ENCODE peak calls at places on chromosomes 5 and 9, in five cellular contexts. One of them, this sample, is unnamed.
A peak's percentile ranks its signal among the peaks of the same experiment; 100 is the strongest.

GRCh38 chr9:136438548-136438908 is 1.1 kb downstream of the INPP5E start:
- DNase-seq in ovary: no peak
- DNase-seq in aorta: no peak
- DNase-seq in CD4-positive, alpha-beta T cell: no peak
- DNase-seq in breast epithelium: no peak
- DNase-seq in this sample: no peak

GRCh38 chr9:105884416-105884815 is 190.1 kb downstream of the TMEM38B start:
- DNase-seq in aorta: no peak
- DNase-seq in breast epithelium: no peak
- DNase-seq in CD4-positive, alpha-beta T cell: no peak
- DNase-seq in ovary: no peak
- DNase-seq in this sample: no peak

GRCh38 chr9:70257991-70258691 is 637 bp upstream of the SMC5 start:
- DNase-seq in CD4-positive, alpha-beta T cell: peak; percentile 2
- DNase-seq in ovary: no peak
- DNase-seq in aorta: peak; percentile 80
- DNase-seq in breast epithelium: peak; percentile 74
- DNase-seq in this sample: no peak

GRCh38 chr9:6384732-6385131 is 28.3 kb upstream of the UHRF2 start:
- DNase-seq in ovary: no peak
- DNase-seq in CD4-positive, alpha-beta T cell: no peak
- DNase-seq in aorta: no peak
- DNase-seq in breast epithelium: no peak
- DNase-seq in this sample: no peak

GRCh38 chr5:163658702-163659567 is 153.5 kb downstream of the MAT2B start:
- DNase-seq in aorta: no peak
- DNase-seq in CD4-positive, alpha-beta T cell: no peak
- DNase-seq in ovary: no peak
- DNase-seq in breast epithelium: no peak
- DNase-seq in this sample: no peak

GRCh38 chr5:145863005-145863404 is 9.8 kb downstream of the GRXCR2 start:
- DNase-seq in aorta: no peak
- DNase-seq in CD4-positive, alpha-beta T cell: no peak
- DNase-seq in ovary: no peak
- DNase-seq in breast epithelium: no peak
- DNase-seq in this sample: no peak

GRCh38 chr9:36940881-36941280 is 93.2 kb downstream of the PAX5 start:
- DNase-seq in breast epithelium: no peak
- DNase-seq in aorta: no peak
- DNase-seq in ovary: no peak
- DNase-seq in CD4-positive, alpha-beta T cell: no peak
- DNase-seq in this sample: no peak

GRCh38 chr5:109690456-109691247 is 925 bp downstream of the MAN2A1 start:
- DNase-seq in CD4-positive, alpha-beta T cell: peak; percentile 37
- DNase-seq in aorta: peak; percentile 90
- DNase-seq in ovary: peak; percentile 78
- DNase-seq in breast epithelium: peak; percentile 75
- DNase-seq in this sample: peak; percentile 34

GRCh38 chr5:75552764-75553163 is 41.1 kb downstream of the POLK start:
- DNase-seq in breast epithelium: no peak
- DNase-seq in CD4-positive, alpha-beta T cell: no peak
- DNase-seq in ovary: no peak
- DNase-seq in aorta: no peak
- DNase-seq in this sample: no peak

GRCh38 chr5:45694255-45694834 is 1.8 kb downstream of the HCN1 start:
- DNase-seq in CD4-positive, alpha-beta T cell: no peak
- DNase-seq in ovary: no peak
- DNase-seq in aorta: no peak
- DNase-seq in breast epithelium: no peak
- DNase-seq in this sample: no peak

GRCh38 chr9:78035369-78035993 is 3.9 kb upstream of the GNAQ start:
- DNase-seq in breast epithelium: peak; percentile 46
- DNase-seq in CD4-positive, alpha-beta T cell: peak; percentile 38
- DNase-seq in aorta: no peak
- DNase-seq in ovary: peak; percentile 53
- DNase-seq in this sample: peak; percentile 64

GRCh38 chr5:73673161-73673591 is 47.2 kb downstream of the ARHGEF28 start:
- DNase-seq in aorta: no peak
- DNase-seq in ovary: no peak
- DNase-seq in breast epithelium: no peak
- DNase-seq in CD4-positive, alpha-beta T cell: no peak
- DNase-seq in this sample: no peak

GRCh38 chr9:36100532-36100931 is 36.0 kb upstream of the GLIPR2 start:
- DNase-seq in aorta: no peak
- DNase-seq in breast epithelium: no peak
- DNase-seq in CD4-positive, alpha-beta T cell: no peak
- DNase-seq in ovary: no peak
- DNase-seq in this sample: no peak

GRCh38 chr9:30773427-30773826 is 1611.0 kb upstream of the ACO1 start:
- DNase-seq in CD4-positive, alpha-beta T cell: no peak
- DNase-seq in breast epithelium: no peak
- DNase-seq in aorta: no peak
- DNase-seq in ovary: no peak
- DNase-seq in this sample: no peak

GRCh38 chr9:27227192-27227591 is 69.8 kb downstream of the EQTN start:
- DNase-seq in aorta: no peak
- DNase-seq in breast epithelium: no peak
- DNase-seq in CD4-positive, alpha-beta T cell: no peak
- DNase-seq in ovary: no peak
- DNase-seq in this sample: no peak

GRCh38 chr5:179164331-179165311 is 104.4 kb downstream of the ZNF354C start:
- DNase-seq in aorta: peak; percentile 73
- DNase-seq in ovary: no peak
- DNase-seq in CD4-positive, alpha-beta T cell: no peak
- DNase-seq in breast epithelium: no peak
- DNase-seq in this sample: no peak

GRCh38 chr5:115946655-115947054 is 15.6 kb upstream of the LVRN start:
- DNase-seq in breast epithelium: no peak
- DNase-seq in ovary: no peak
- DNase-seq in aorta: no peak
- DNase-seq in CD4-positive, alpha-beta T cell: no peak
- DNase-seq in this sample: no peak

GRCh38 chr5:118450924-118451332 is 537.4 kb downstream of the DTWD2 start:
- DNase-seq in aorta: no peak
- DNase-seq in ovary: no peak
- DNase-seq in CD4-positive, alpha-beta T cell: no peak
- DNase-seq in breast epithelium: no peak
- DNase-seq in this sample: no peak

GRCh38 chr5:132239776-132240175 is 12.1 kb upstream of the P4HA2 start:
- DNase-seq in breast epithelium: no peak
- DNase-seq in CD4-positive, alpha-beta T cell: no peak
- DNase-seq in ovary: peak; percentile 2
- DNase-seq in aorta: no peak
- DNase-seq in this sample: no peak

GRCh38 chr9:96289392-96289791 is 12.6 kb downstream of the HSD17B3 start:
- DNase-seq in ovary: no peak
- DNase-seq in breast epithelium: no peak
- DNase-seq in aorta: no peak
- DNase-seq in CD4-positive, alpha-beta T cell: no peak
- DNase-seq in this sample: no peak

GRCh38 chr5:178208540-178209227 is 4.4 kb downstream of the HNRNPAB start:
- DNase-seq in ovary: no peak
- DNase-seq in aorta: no peak
- DNase-seq in breast epithelium: no peak
- DNase-seq in CD4-positive, alpha-beta T cell: no peak
- DNase-seq in this sample: no peak

GRCh38 chr5:141412853-141413539 is at the start of gene PCDHGA10:
- DNase-seq in aorta: peak; percentile 61
- DNase-seq in CD4-positive, alpha-beta T cell: peak; percentile 35
- DNase-seq in breast epithelium: no peak
- DNase-seq in ovary: no peak
- DNase-seq in this sample: peak; percentile 61

GRCh38 chr9:8268881-8269280 is 469.3 kb upstream of the DMAC1 start:
- DNase-seq in ovary: no peak
- DNase-seq in aorta: no peak
- DNase-seq in breast epithelium: no peak
- DNase-seq in CD4-positive, alpha-beta T cell: no peak
- DNase-seq in this sample: no peak

GRCh38 chr9:14686168-14686567 is 7.1 kb downstream of the ZDHHC21 start:
- DNase-seq in breast epithelium: no peak
- DNase-seq in CD4-positive, alpha-beta T cell: no peak
- DNase-seq in aorta: no peak
- DNase-seq in ovary: no peak
- DNase-seq in this sample: no peak

GRCh38 chr9:14690986-14691730 is 2.1 kb downstream of the ZDHHC21 start:
- DNase-seq in aorta: no peak
- DNase-seq in breast epithelium: no peak
- DNase-seq in CD4-positive, alpha-beta T cell: no peak
- DNase-seq in ovary: no peak
- DNase-seq in this sample: no peak

GRCh38 chr9:14692536-14692917 is 705 bp downstream of the ZDHHC21 start:
- DNase-seq in CD4-positive, alpha-beta T cell: no peak
- DNase-seq in ovary: no peak
- DNase-seq in breast epithelium: no peak
- DNase-seq in aorta: no peak
- DNase-seq in this sample: no peak

GRCh38 chr9:14687042-14687719 is 6.1 kb downstream of the ZDHHC21 start:
- DNase-seq in aorta: peak; percentile 39
- DNase-seq in breast epithelium: no peak
- DNase-seq in CD4-positive, alpha-beta T cell: no peak
- DNase-seq in ovary: no peak
- DNase-seq in this sample: no peak
- H3K27ac ChIP-seq in aorta: no peak overlapping the region
- H3K27ac ChIP-seq in breast epithelium: no peak overlapping the region
- H3K27ac ChIP-seq in CD4-positive, alpha-beta T cell: no peak overlapping the region
- H3K27ac ChIP-seq in ovary: no peak overlapping the region
- H3K27ac ChIP-seq in this sample: no peak overlapping the region

DNA sequence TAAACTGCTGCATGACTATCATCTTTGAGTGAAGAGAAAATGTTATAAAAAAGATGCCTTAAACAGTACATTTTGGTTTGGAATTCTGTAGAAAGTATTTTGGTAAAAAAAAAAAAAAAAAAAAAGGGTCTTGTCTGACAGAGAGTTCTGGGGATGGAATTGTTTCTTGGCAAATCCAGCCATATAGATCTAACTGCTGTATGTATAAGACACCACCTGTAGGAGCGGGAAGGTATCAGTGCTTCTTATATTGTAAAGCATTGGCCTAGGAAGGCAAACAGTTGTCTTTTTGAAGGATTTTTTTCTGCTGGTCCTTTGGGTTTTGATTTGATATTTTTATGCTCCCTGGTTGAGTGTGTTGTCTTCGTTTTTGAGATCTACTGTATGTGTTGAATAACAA is 2.8 kb downstream of the PURA start:
- DNase-seq in CD4-positive, alpha-beta T cell: no peak
- DNase-seq in aorta: no peak
- DNase-seq in ovary: no peak
- DNase-seq in breast epithelium: no peak
- DNase-seq in this sample: no peak
- H3K27ac ChIP-seq in CD4-positive, alpha-beta T cell: no peak overlapping the region
- H3K27ac ChIP-seq in aorta: no peak overlapping the region
- H3K27ac ChIP-seq in ovary: no peak overlapping the region
- H3K27ac ChIP-seq in breast epithelium: no peak overlapping the region
- H3K27ac ChIP-seq in this sample: no peak overlapping the region

GRCh38 chr5:134554319-134555222 is 29.1 kb downstream of the JADE2 start:
- DNase-seq in CD4-positive, alpha-beta T cell: peak; percentile 24
- DNase-seq in ovary: peak; percentile 71
- DNase-seq in aorta: peak; percentile 81
- DNase-seq in breast epithelium: no peak
- DNase-seq in this sample: peak; percentile 57
- H3K27ac ChIP-seq in CD4-positive, alpha-beta T cell: peak overlapping the region; percentile 77
- H3K27ac ChIP-seq in ovary: peak overlapping the region; percentile 72
- H3K27ac ChIP-seq in aorta: no peak overlapping the region
- H3K27ac ChIP-seq in breast epithelium: no peak overlapping the region
- H3K27ac ChIP-seq in this sample: peak overlapping the region; percentile 55

GRCh38 chr9:4832786-4833579 is 40.2 kb downstream of the RCL1 start:
- DNase-seq in breast epithelium: no peak
- DNase-seq in aorta: no peak
- DNase-seq in ovary: no peak
- DNase-seq in CD4-positive, alpha-beta T cell: no peak
- DNase-seq in this sample: no peak

GRCh38 chr9:4831944-4832343 is 39.2 kb downstream of the RCL1 start:
- DNase-seq in CD4-positive, alpha-beta T cell: no peak
- DNase-seq in aorta: no peak
- DNase-seq in ovary: no peak
- DNase-seq in breast epithelium: no peak
- DNase-seq in this sample: no peak

GRCh38 chr9:4830699-4831098 is 38.0 kb downstream of the RCL1 start:
- DNase-seq in breast epithelium: no peak
- DNase-seq in aorta: no peak
- DNase-seq in ovary: no peak
- DNase-seq in CD4-positive, alpha-beta T cell: no peak
- DNase-seq in this sample: no peak

GRCh38 chr9:4829956-4830355 is 37.2 kb downstream of the RCL1 start:
- DNase-seq in CD4-positive, alpha-beta T cell: no peak
- DNase-seq in ovary: no peak
- DNase-seq in breast epithelium: no peak
- DNase-seq in aorta: no peak
- DNase-seq in this sample: no peak

GRCh38 chr9:4831119-4831518 is 38.4 kb downstream of the RCL1 start:
- DNase-seq in ovary: no peak
- DNase-seq in aorta: no peak
- DNase-seq in CD4-positive, alpha-beta T cell: no peak
- DNase-seq in breast epithelium: no peak
- DNase-seq in this sample: no peak
- H3K27ac ChIP-seq in ovary: no peak overlapping the region
- H3K27ac ChIP-seq in aorta: no peak overlapping the region
- H3K27ac ChIP-seq in CD4-positive, alpha-beta T cell: no peak overlapping the region
- H3K27ac ChIP-seq in breast epithelium: no peak overlapping the region
- H3K27ac ChIP-seq in this sample: no peak overlapping the region

GRCh38 chr9:18441245-18441644 is 32.7 kb upstream of the ADAMTSL1 start:
- DNase-seq in ovary: no peak
- DNase-seq in aorta: no peak
- DNase-seq in breast epithelium: no peak
- DNase-seq in CD4-positive, alpha-beta T cell: no peak
- DNase-seq in this sample: no peak
- H3K27ac ChIP-seq in ovary: no peak overlapping the region
- H3K27ac ChIP-seq in aorta: no peak overlapping the region
- H3K27ac ChIP-seq in breast epithelium: no peak overlapping the region
- H3K27ac ChIP-seq in CD4-positive, alpha-beta T cell: no peak overlapping the region
- H3K27ac ChIP-seq in this sample: no peak overlapping the region